ENCODE peak calls at places on chromosomes 4 and X, in four cellular contexts. One of them, this sample, is unnamed. For H3K27me3, the result is how much of the 10 kb centered on the place peaks cover.

GRCh38 chr4:102723511-102723910 is 37.3 kb downstream of the MANBA start:
- DNase-seq in SK-N-SH: no peak
- DNase-seq in CD4-positive, alpha-beta T cell: no peak
- DNase-seq in mammary epithelial cell: no peak
- DNase-seq in this sample: no peak

GRCh38 chr4:101244349-101244748 is 103.0 kb downstream of the PPP3CA start:
- DNase-seq in SK-N-SH: no peak
- DNase-seq in CD4-positive, alpha-beta T cell: no peak
- DNase-seq in mammary epithelial cell: no peak
- DNase-seq in this sample: no peak

GRCh38 chr4:38190717-38191178 is 230.6 kb downstream of the PTTG2 start:
- DNase-seq in SK-N-SH: peak
- DNase-seq in CD4-positive, alpha-beta T cell: no peak
- DNase-seq in mammary epithelial cell: peak
- DNase-seq in this sample: peak

GRCh38 chrX:71922697-71923096 is 12.1 kb downstream of the NHSL2 start:
- DNase-seq in SK-N-SH: no peak
- DNase-seq in CD4-positive, alpha-beta T cell: no peak
- DNase-seq in mammary epithelial cell: no peak
- DNase-seq in this sample: no peak

GRCh38 chr4:95850161-95850560 is 10.3 kb downstream of the PDHA2 start:
- DNase-seq in SK-N-SH: no peak
- DNase-seq in CD4-positive, alpha-beta T cell: no peak
- DNase-seq in mammary epithelial cell: no peak
- DNase-seq in this sample: no peak

GRCh38 chrX:39983715-39984114 is 114.0 kb downstream of the BCOR start:
- DNase-seq in SK-N-SH: no peak
- DNase-seq in CD4-positive, alpha-beta T cell: no peak
- DNase-seq in mammary epithelial cell: peak
- DNase-seq in this sample: no peak

GRCh38 chr4:6273661-6273990 is 4.0 kb downstream of the WFS1 start:
- DNase-seq in SK-N-SH: no peak
- DNase-seq in CD4-positive, alpha-beta T cell: no peak
- DNase-seq in mammary epithelial cell: no peak
- DNase-seq in this sample: no peak

GRCh38 chr4:74516321-74516720 is 71.4 kb downstream of the AREG start:
- DNase-seq in SK-N-SH: no peak
- DNase-seq in CD4-positive, alpha-beta T cell: no peak
- DNase-seq in mammary epithelial cell: peak
- DNase-seq in this sample: peak

GRCh38 chr4:76984788-76985211 is 35.2 kb downstream of the SEPTIN11 start:
- DNase-seq in SK-N-SH: peak
- DNase-seq in CD4-positive, alpha-beta T cell: no peak
- DNase-seq in mammary epithelial cell: peak
- DNase-seq in this sample: peak

GRCh38 chr4:26757751-26758150 is 102.9 kb upstream of the STIM2 start:
- DNase-seq in SK-N-SH: no peak
- DNase-seq in CD4-positive, alpha-beta T cell: no peak
- DNase-seq in mammary epithelial cell: no peak
- DNase-seq in this sample: no peak

GRCh38 chr4:137694138-137694537 is 161.8 kb upstream of the PCDH18 start:
- DNase-seq in SK-N-SH: no peak
- DNase-seq in CD4-positive, alpha-beta T cell: no peak
- DNase-seq in mammary epithelial cell: no peak
- DNase-seq in this sample: no peak

GRCh38 chr4:147788791-147789190 is 56.9 kb downstream of the ARHGAP10 start:
- DNase-seq in SK-N-SH: peak
- DNase-seq in CD4-positive, alpha-beta T cell: no peak
- DNase-seq in mammary epithelial cell: no peak
- DNase-seq in this sample: no peak

GRCh38 chrX:96770315-96770714 is 85.7 kb downstream of the DIAPH2 start:
- DNase-seq in SK-N-SH: peak
- DNase-seq in CD4-positive, alpha-beta T cell: no peak
- DNase-seq in mammary epithelial cell: no peak
- DNase-seq in this sample: peak

GRCh38 chrX:120824021-120824420 is 51.6 kb downstream of the CT47B1 start:
- DNase-seq in SK-N-SH: no peak
- DNase-seq in CD4-positive, alpha-beta T cell: no peak
- DNase-seq in mammary epithelial cell: no peak
- DNase-seq in this sample: no peak

GRCh38 chr4:156237192-156237591 is 283.5 kb upstream of the CTSO start:
- DNase-seq in SK-N-SH: no peak
- DNase-seq in CD4-positive, alpha-beta T cell: no peak
- DNase-seq in mammary epithelial cell: no peak
- DNase-seq in this sample: no peak

GRCh38 chr4:6608758-6609414 is 31.6 kb upstream of the MRFAP1 start:
- DNase-seq in SK-N-SH: no peak
- DNase-seq in CD4-positive, alpha-beta T cell: no peak
- DNase-seq in mammary epithelial cell: no peak
- DNase-seq in this sample: peak

GRCh38 chr4:76969941-76970529 is 20.5 kb downstream of the SEPTIN11 start:
- DNase-seq in SK-N-SH: no peak
- DNase-seq in CD4-positive, alpha-beta T cell: no peak
- DNase-seq in mammary epithelial cell: no peak
- DNase-seq in this sample: no peak

GRCh38 chr4:84085986-84086385 is 413.1 kb downstream of the NKX6-1 start:
- DNase-seq in SK-N-SH: no peak
- DNase-seq in CD4-positive, alpha-beta T cell: no peak
- DNase-seq in mammary epithelial cell: no peak
- DNase-seq in this sample: no peak

GRCh38 chr4:11004818-11005217 is 320.2 kb upstream of the CLNK start:
- DNase-seq in SK-N-SH: no peak
- DNase-seq in CD4-positive, alpha-beta T cell: no peak
- DNase-seq in mammary epithelial cell: no peak
- DNase-seq in this sample: no peak

GRCh38 chrX:41909068-41909467 is 14.3 kb downstream of the CASK start:
- DNase-seq in SK-N-SH: no peak
- DNase-seq in CD4-positive, alpha-beta T cell: no peak
- DNase-seq in mammary epithelial cell: no peak
- DNase-seq in this sample: no peak

GRCh38 chr4:142474398-142475087 is 371.6 kb downstream of the INPP4B start:
- DNase-seq in SK-N-SH: no peak
- DNase-seq in CD4-positive, alpha-beta T cell: no peak
- DNase-seq in mammary epithelial cell: peak
- DNase-seq in this sample: no peak

GRCh38 chr4:82138376-82138775 is 235.4 kb downstream of the HNRNPD start:
- DNase-seq in SK-N-SH: no peak
- DNase-seq in CD4-positive, alpha-beta T cell: no peak
- DNase-seq in mammary epithelial cell: peak
- DNase-seq in this sample: no peak

GRCh38 chr4:141388483-141388882 is 167.8 kb downstream of the ZNF330 start:
- DNase-seq in SK-N-SH: no peak
- DNase-seq in CD4-positive, alpha-beta T cell: no peak
- DNase-seq in mammary epithelial cell: peak
- DNase-seq in this sample: no peak

GRCh38 chr4:42385534-42385933 is 11.8 kb upstream of the SHISA3 start:
- DNase-seq in SK-N-SH: no peak
- DNase-seq in CD4-positive, alpha-beta T cell: no peak
- DNase-seq in mammary epithelial cell: no peak
- DNase-seq in this sample: peak

GRCh38 chr4:138666366-138666765 is 349.2 kb upstream of the NOCT start:
- DNase-seq in SK-N-SH: no peak
- DNase-seq in CD4-positive, alpha-beta T cell: no peak
- DNase-seq in mammary epithelial cell: no peak
- DNase-seq in this sample: no peak

GRCh38 chr4:158581161-158581560 is 59.5 kb downstream of the RXFP1 start:
- DNase-seq in SK-N-SH: no peak
- DNase-seq in CD4-positive, alpha-beta T cell: no peak
- DNase-seq in mammary epithelial cell: peak
- DNase-seq in this sample: peak

GRCh38 chrX:63917296-63917695 is 132.3 kb upstream of the ARHGEF9 start:
- DNase-seq in SK-N-SH: no peak
- DNase-seq in CD4-positive, alpha-beta T cell: no peak
- DNase-seq in mammary epithelial cell: no peak
- DNase-seq in this sample: no peak

GRCh38 chrX:135625995-135626394 is 87.4 kb upstream of the CT45A1 start:
- DNase-seq in SK-N-SH: peak
- DNase-seq in CD4-positive, alpha-beta T cell: no peak
- DNase-seq in mammary epithelial cell: no peak
- DNase-seq in this sample: peak

GRCh38 chr4:119299221-119300071 is 22.5 kb downstream of the FABP2 start:
- DNase-seq in SK-N-SH: no peak
- DNase-seq in CD4-positive, alpha-beta T cell: no peak
- DNase-seq in mammary epithelial cell: peak
- DNase-seq in this sample: no peak

GRCh38 chrX:33014949-33015348 is 196.4 kb downstream of the DMD start:
- DNase-seq in SK-N-SH: no peak
- DNase-seq in CD4-positive, alpha-beta T cell: no peak
- DNase-seq in mammary epithelial cell: no peak
- DNase-seq in this sample: no peak

DNA sequence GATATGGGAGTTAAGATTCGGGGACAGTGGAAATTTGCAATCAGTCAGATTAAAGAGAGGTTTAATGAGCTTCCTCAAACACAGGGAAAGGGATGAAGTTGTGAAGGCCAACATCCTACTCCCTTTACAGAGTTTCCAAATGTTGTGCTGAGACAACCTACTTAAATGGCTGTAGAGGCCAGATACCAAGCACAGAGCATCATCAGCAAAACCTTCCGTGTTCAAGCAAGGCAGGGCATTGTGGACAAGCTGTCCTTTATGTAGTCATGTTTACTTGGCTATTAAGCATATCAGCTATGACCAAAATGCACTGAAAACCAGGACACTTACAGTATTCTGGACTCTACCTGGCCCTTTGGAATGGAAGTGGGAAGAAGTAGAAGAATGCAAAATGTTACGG is 197.3 kb downstream of the DMD start:
- DNase-seq in SK-N-SH: no peak
- DNase-seq in CD4-positive, alpha-beta T cell: no peak
- DNase-seq in mammary epithelial cell: no peak
- DNase-seq in this sample: no peak
- H3K27me3 ChIP-seq in SK-N-SH: under half
- H3K27me3 ChIP-seq in CD4-positive, alpha-beta T cell: under half
- H3K27me3 ChIP-seq in mammary epithelial cell: under half
- H3K27me3 ChIP-seq in this sample: under half

GRCh38 chr4:161101881-161102280 is 1061.9 kb downstream of the FSTL5 start:
- DNase-seq in SK-N-SH: no peak
- DNase-seq in CD4-positive, alpha-beta T cell: no peak
- DNase-seq in mammary epithelial cell: no peak
- DNase-seq in this sample: no peak
- TF ChIP-seq CTCF in SK-N-SH: no peak
- TF ChIP-seq CTCF in CD4-positive, alpha-beta T cell: no peak
- TF ChIP-seq CTCF in mammary epithelial cell: no peak
- TF ChIP-seq CTCF in this sample: no peak

GRCh38 chr4:85512446-85513205 is 37.7 kb downstream of the ARHGAP24 start:
- DNase-seq in SK-N-SH: no peak
- DNase-seq in CD4-positive, alpha-beta T cell: no peak
- DNase-seq in mammary epithelial cell: no peak
- DNase-seq in this sample: no peak
- H3K27ac ChIP-seq in SK-N-SH: no peak
- H3K27ac ChIP-seq in CD4-positive, alpha-beta T cell: no peak
- H3K27ac ChIP-seq in mammary epithelial cell: no peak
- H3K27ac ChIP-seq in this sample: no peak

DNA sequence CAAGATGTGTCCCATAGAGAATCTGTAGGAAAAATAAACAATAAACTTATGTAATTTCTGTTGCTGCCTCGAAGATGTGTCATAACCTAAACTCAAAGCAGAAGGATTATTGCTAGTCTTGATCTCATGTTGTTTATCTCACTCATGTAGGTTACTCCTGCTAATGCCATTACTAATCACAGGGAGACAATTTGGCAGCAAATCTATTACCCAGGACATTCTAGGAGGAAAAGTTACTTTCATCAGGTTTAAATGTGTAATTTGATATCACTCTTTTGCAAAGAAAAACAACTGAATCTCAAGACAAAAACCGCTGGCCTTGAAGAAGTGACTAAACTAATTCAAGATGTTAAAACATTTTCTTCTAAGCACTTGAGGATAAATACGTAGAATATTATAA is 34.0 kb downstream of the LDOC1 start:
- DNase-seq in SK-N-SH: no peak
- DNase-seq in CD4-positive, alpha-beta T cell: no peak
- DNase-seq in mammary epithelial cell: no peak
- DNase-seq in this sample: no peak
- H3K27me3 ChIP-seq in SK-N-SH: under half
- H3K27me3 ChIP-seq in CD4-positive, alpha-beta T cell: under half
- H3K27me3 ChIP-seq in mammary epithelial cell: under half
- H3K27me3 ChIP-seq in this sample: under half

DNA sequence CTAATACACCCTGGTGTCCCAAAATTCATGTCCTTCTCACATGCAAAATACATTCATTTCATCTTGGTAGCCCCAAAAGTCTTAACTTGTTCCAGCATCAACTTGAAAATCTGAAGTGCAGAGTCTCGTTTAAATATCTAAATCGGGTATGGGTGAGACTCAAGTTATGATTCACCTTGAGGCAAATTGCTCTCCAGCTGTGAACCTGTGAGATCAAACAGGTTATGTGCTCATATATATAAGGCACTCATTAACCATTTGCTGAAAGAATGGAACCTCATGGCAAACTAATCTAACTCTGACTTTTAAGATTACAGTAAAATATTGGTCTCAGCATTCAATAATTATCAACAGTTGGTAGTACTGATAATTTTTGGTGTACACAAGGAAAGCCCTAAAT is 55.5 kb downstream of the PDLIM5 start:
- DNase-seq in SK-N-SH: no peak
- DNase-seq in CD4-positive, alpha-beta T cell: no peak
- DNase-seq in mammary epithelial cell: peak
- DNase-seq in this sample: no peak
- TF ChIP-seq CTCF in SK-N-SH: no peak
- TF ChIP-seq CTCF in CD4-positive, alpha-beta T cell: no peak
- TF ChIP-seq CTCF in mammary epithelial cell: no peak
- TF ChIP-seq CTCF in this sample: no peak

This sample was measured in cardiac muscle cell.